ENCODE peak calls at places on chromosomes 6 and 20, in five cellular contexts. D, K, F, X and I are unnamed samples.

GRCh38 chr6:129102741-129103140 is 219.8 kb downstream of the LAMA2 start:
- DNase-seq in K (no peak), X (no peak), D (peak), F (peak), I (no peak)

GRCh38 chr6:31970604-31971271 is 1.2 kb downstream of the DXO start:
- DNase-seq in K (no peak), X (no peak), F (no peak), D (peak), I (no peak)

GRCh38 chr20:47444584-47444983 is 57.1 kb upstream of the NCOA3 start:
- DNase-seq in F (no peak), K (no peak), D (no peak), X (no peak), I (no peak)

GRCh38 chr6:83092756-83093399 is 25.4 kb downstream of the DOP1A start:
- DNase-seq in K (no peak), F (no peak), D (no peak), X (no peak), I (no peak)

GRCh38 chr20:52105573-52106422 is 85.8 kb downstream of the ZFP64 start:
- DNase-seq in X (no peak), K (no peak), F (no peak), D (no peak), I (no peak)

GRCh38 chr6:113625850-113626249 is 231.3 kb upstream of the MARCKS start:
- DNase-seq in X (no peak), F (no peak), D (no peak), K (no peak), I (no peak)

GRCh38 chr20:4719190-4719589 is 2.5 kb upstream of the PRND start:
- DNase-seq in F (no peak), X (no peak), D (no peak), K (no peak), I (no peak)

GRCh38 chr6:169571123-169571962 is 130.5 kb downstream of the WDR27 start:
- DNase-seq in K (no peak), F (no peak), X (peak), D (peak), I (peak)

GRCh38 chr6:27471365-27472115 is 1.4 kb downstream of the ZNF184 start:
- DNase-seq in X (no peak), F (no peak), K (no peak), D (no peak), I (no peak)

GRCh38 chr6:42344756-42345155 is 107.0 kb downstream of the TRERF1 start:
- DNase-seq in K (no peak), D (no peak), F (no peak), X (no peak), I (no peak)

GRCh38 chr6:144718431-144718830 is 433.3 kb downstream of the UTRN start:
- DNase-seq in D (no peak), X (no peak), F (no peak), K (no peak), I (no peak)

GRCh38 chr20:53163486-53163885 is 191.3 kb downstream of the TSHZ2 start:
- DNase-seq in X (no peak), K (no peak), D (no peak), F (peak), I (no peak)

GRCh38 chr6:3026811-3027626 is 27.3 kb downstream of the NQO2 start:
- DNase-seq in F (peak), K (no peak), D (no peak), X (no peak), I (no peak)